ENCODE peak calls at places on chromosomes 11 and 22, in four cellular contexts. One of them, this sample, is unnamed.

GRCh38 chr11:125286486-125286885 is 121.9 kb downstream of the PKNOX2 start:
- DNase-seq in transverse colon: no peak
- DNase-seq in ovary: peak; percentile 46
- DNase-seq in sigmoid colon: no peak
- DNase-seq in this sample: no peak

GRCh38 chr22:20777420-20778177 is 3.7 kb downstream of the SERPIND1 start:
- DNase-seq in transverse colon: peak; percentile 16
- DNase-seq in ovary: no peak
- DNase-seq in sigmoid colon: no peak
- DNase-seq in this sample: no peak

GRCh38 chr11:69089258-69089657 is 40.5 kb downstream of the TPCN2 start:
- DNase-seq in transverse colon: no peak
- DNase-seq in ovary: no peak
- DNase-seq in sigmoid colon: peak; percentile 82
- DNase-seq in this sample: no peak

GRCh38 chr11:34625576-34625975 is 4.7 kb downstream of the EHF start:
- DNase-seq in transverse colon: no peak
- DNase-seq in ovary: no peak
- DNase-seq in sigmoid colon: no peak
- DNase-seq in this sample: no peak

GRCh38 chr22:46578251-46578823 is 40.9 kb upstream of the CELSR1 start:
- DNase-seq in transverse colon: no peak
- DNase-seq in ovary: no peak
- DNase-seq in sigmoid colon: peak; percentile 64
- DNase-seq in this sample: no peak

GRCh38 chr22:36073476-36073875 is 44.9 kb upstream of the RBFOX2 start:
- DNase-seq in transverse colon: no peak
- DNase-seq in ovary: no peak
- DNase-seq in sigmoid colon: peak; percentile 8
- DNase-seq in this sample: no peak

GRCh38 chr11:71135112-71135511 is 117.3 kb downstream of the SHANK2 start:
- DNase-seq in transverse colon: no peak
- DNase-seq in ovary: no peak
- DNase-seq in sigmoid colon: no peak
- DNase-seq in this sample: no peak

GRCh38 chr11:121487191-121487590 is 34.4 kb upstream of the SORL1-AS1 start:
- DNase-seq in transverse colon: no peak
- DNase-seq in ovary: no peak
- DNase-seq in sigmoid colon: no peak
- DNase-seq in this sample: no peak

GRCh38 chr11:16788141-16789060 is 50.0 kb downstream of the C11orf58 start:
- DNase-seq in transverse colon: peak; percentile 75
- DNase-seq in ovary: peak; percentile 63
- DNase-seq in sigmoid colon: peak; percentile 80
- DNase-seq in this sample: peak; percentile 41

GRCh38 chr11:6927030-6927617 is 898 bp downstream of the ZNF215 start:
- DNase-seq in transverse colon: peak; percentile 33
- DNase-seq in ovary: no peak
- DNase-seq in sigmoid colon: no peak
- DNase-seq in this sample: no peak

GRCh38 chr11:15493066-15493465 is 378.3 kb downstream of the INSC start:
- DNase-seq in transverse colon: no peak
- DNase-seq in ovary: no peak
- DNase-seq in sigmoid colon: no peak
- DNase-seq in this sample: no peak

GRCh38 chr22:36419177-36419911 is 31.6 kb upstream of the MYH9 start:
- DNase-seq in transverse colon: peak; percentile 67
- DNase-seq in ovary: peak; percentile 70
- DNase-seq in sigmoid colon: peak; percentile 81
- DNase-seq in this sample: peak; percentile 50

GRCh38 chr22:30680998-30681770 is 13.5 kb upstream of the OSBP2 start:
- DNase-seq in transverse colon: no peak
- DNase-seq in ovary: no peak
- DNase-seq in sigmoid colon: peak; percentile 72
- DNase-seq in this sample: no peak

GRCh38 chr11:33257897-33258630 is 883 bp downstream of the HIPK3 start:
- DNase-seq in transverse colon: peak; percentile 84
- DNase-seq in ovary: peak; percentile 95
- DNase-seq in sigmoid colon: peak; percentile 96
- DNase-seq in this sample: peak; percentile 83

GRCh38 chr11:33256031-33256807 is 962 bp upstream of the HIPK3 start:
- DNase-seq in transverse colon: no peak
- DNase-seq in ovary: no peak
- DNase-seq in sigmoid colon: no peak
- DNase-seq in this sample: no peak

GRCh38 chr11:33256808-33257159 is 397 bp upstream of the HIPK3 start:
- DNase-seq in transverse colon: no peak
- DNase-seq in ovary: no peak
- DNase-seq in sigmoid colon: no peak
- DNase-seq in this sample: no peak

GRCh38 chr11:33258631-33259184 is 1.5 kb downstream of the HIPK3 start:
- DNase-seq in transverse colon: no peak
- DNase-seq in ovary: no peak
- DNase-seq in sigmoid colon: peak; percentile 80
- DNase-seq in this sample: peak; percentile 45

GRCh38 chr11:33257160-33257896 is at the start of gene HIPK3:
- DNase-seq in transverse colon: peak; percentile 87
- DNase-seq in ovary: peak; percentile 85
- DNase-seq in sigmoid colon: peak; percentile 90
- DNase-seq in this sample: peak; percentile 66
- TF ChIP-seq EP300 in transverse colon: no peak
- TF ChIP-seq EP300 in ovary: no peak
- TF ChIP-seq EP300 in sigmoid colon: no peak
- TF ChIP-seq EP300 in this sample: peak; percentile 80

DNA sequence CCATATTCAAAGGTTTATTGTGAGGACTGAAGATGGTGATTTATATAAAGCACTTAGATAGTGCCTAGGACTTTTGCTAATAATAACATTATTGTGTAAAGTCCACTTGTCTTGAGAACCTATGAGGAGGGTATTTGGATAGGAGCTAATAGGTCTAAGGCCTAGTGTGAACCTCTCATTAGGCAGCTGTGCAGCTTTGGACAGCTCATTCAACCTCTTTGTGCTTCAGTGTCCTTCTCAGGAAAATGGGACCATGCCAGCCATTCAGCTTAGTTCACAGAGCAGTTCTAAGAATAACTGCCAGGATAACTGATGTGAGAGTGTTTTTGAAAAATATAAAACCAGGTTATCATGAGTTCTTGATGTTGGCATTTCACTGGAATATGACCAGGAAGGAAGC is 56.2 kb downstream of the NAV2 start:
- DNase-seq in transverse colon: no peak
- DNase-seq in ovary: no peak
- DNase-seq in sigmoid colon: no peak
- DNase-seq in this sample: no peak
- H3K27ac ChIP-seq in transverse colon: no peak overlapping the region
- H3K27ac ChIP-seq in ovary: no peak overlapping the region
- H3K27ac ChIP-seq in sigmoid colon: peak overlapping the region; percentile 51
- H3K27ac ChIP-seq in this sample: no peak overlapping the region

DNA sequence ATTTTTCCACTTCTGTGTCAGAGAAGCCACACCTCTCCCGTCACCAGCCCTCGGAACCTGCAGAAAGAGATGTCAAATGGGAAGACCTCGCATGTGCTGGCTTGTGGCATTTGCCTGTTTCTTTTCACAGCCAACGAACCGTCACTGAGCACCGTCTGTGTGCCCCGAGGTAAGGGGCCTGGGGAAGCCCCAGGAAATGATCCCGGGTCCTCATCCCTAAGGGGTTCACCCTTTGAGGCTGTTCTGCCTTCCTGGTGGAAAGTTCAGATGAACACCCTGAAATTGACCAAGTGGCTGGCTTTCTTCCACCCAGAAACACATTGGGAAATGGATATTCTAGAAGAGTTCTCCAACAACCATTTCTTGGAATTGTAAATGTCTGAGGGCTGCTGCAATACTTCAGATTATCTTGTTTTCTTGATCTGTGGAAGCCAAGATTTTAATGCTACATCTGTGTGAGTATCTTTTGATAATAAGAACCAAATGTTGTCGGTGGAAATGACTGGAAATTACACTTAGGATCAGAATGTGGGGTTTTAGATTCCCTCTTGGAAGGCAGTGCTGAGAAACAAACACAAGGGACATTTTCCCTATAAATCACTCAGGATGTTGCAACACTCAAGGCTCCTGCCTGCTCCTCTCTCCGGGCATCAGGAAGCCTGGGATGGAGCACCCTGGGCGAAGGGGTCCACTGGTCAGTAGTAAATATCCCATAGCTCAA is 37.6 kb downstream of the RIBC2 start:
- DNase-seq in transverse colon: no peak
- DNase-seq in ovary: no peak
- DNase-seq in sigmoid colon: peak; percentile 83
- DNase-seq in this sample: no peak
- TF ChIP-seq EP300 in transverse colon: no peak
- TF ChIP-seq EP300 in ovary: peak; percentile 87
- TF ChIP-seq EP300 in sigmoid colon: no peak
- TF ChIP-seq EP300 in this sample: peak; percentile 73

GRCh38 chr11:111391328-111392124 is 12.5 kb upstream of the POU2AF1 start:
- DNase-seq in transverse colon: no peak
- DNase-seq in ovary: no peak
- DNase-seq in sigmoid colon: no peak
- DNase-seq in this sample: no peak

GRCh38 chr11:111392552-111392951 is 13.5 kb upstream of the POU2AF1 start:
- DNase-seq in transverse colon: no peak
- DNase-seq in ovary: no peak
- DNase-seq in sigmoid colon: no peak
- DNase-seq in this sample: no peak

GRCh38 chr11:111393585-111393984 is 14.5 kb upstream of the POU2AF1 start:
- DNase-seq in transverse colon: no peak
- DNase-seq in ovary: no peak
- DNase-seq in sigmoid colon: no peak
- DNase-seq in this sample: no peak

GRCh38 chr11:111395081-111395480 is 16.0 kb upstream of the POU2AF1 start:
- DNase-seq in transverse colon: no peak
- DNase-seq in ovary: no peak
- DNase-seq in sigmoid colon: no peak
- DNase-seq in this sample: no peak

GRCh38 chr11:111393096-111393495 is 14.0 kb upstream of the POU2AF1 start:
- DNase-seq in transverse colon: no peak
- DNase-seq in ovary: no peak
- DNase-seq in sigmoid colon: no peak
- DNase-seq in this sample: no peak
- H3K27ac ChIP-seq in transverse colon: no peak overlapping the region
- H3K27ac ChIP-seq in ovary: no peak overlapping the region
- H3K27ac ChIP-seq in sigmoid colon: no peak overlapping the region
- H3K27ac ChIP-seq in this sample: no peak overlapping the region

DNA sequence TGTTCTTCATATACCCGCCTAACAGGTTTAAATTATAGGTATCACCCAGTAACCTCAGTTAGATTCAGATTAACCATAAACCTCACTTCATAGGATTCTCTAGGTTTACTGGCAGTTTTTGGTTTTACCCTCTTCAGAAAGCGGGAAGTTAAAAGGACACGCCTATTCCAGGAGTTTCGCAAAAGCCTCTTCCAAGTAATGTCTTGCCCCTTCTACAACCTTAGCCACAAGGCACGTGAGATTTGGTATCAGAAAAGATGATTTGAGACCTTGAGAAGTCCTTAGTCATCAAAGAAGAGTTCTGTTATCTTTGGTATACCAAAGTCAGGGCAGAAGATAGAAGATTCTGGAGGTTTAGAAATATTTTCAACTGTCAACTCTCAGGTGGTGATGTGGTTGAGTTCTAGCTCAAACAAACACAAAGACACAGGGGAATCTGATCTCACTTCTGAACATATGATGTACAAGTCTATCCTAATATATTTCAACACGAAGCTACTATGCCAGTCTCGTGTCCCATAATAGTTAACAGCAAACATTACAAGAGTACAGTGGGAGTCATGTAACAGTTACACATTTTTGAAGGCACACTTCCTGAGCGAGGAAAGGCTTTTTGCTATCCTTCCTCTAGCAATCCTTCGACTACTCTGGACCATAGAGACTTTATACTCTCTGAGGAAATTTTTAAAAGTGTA is 103.5 kb downstream of the USP35 start:
- DNase-seq in transverse colon: no peak
- DNase-seq in ovary: no peak
- DNase-seq in sigmoid colon: no peak
- DNase-seq in this sample: no peak
- TF ChIP-seq EP300 in transverse colon: no peak
- TF ChIP-seq EP300 in ovary: no peak
- TF ChIP-seq EP300 in sigmoid colon: no peak
- TF ChIP-seq EP300 in this sample: peak; percentile 59

DNA sequence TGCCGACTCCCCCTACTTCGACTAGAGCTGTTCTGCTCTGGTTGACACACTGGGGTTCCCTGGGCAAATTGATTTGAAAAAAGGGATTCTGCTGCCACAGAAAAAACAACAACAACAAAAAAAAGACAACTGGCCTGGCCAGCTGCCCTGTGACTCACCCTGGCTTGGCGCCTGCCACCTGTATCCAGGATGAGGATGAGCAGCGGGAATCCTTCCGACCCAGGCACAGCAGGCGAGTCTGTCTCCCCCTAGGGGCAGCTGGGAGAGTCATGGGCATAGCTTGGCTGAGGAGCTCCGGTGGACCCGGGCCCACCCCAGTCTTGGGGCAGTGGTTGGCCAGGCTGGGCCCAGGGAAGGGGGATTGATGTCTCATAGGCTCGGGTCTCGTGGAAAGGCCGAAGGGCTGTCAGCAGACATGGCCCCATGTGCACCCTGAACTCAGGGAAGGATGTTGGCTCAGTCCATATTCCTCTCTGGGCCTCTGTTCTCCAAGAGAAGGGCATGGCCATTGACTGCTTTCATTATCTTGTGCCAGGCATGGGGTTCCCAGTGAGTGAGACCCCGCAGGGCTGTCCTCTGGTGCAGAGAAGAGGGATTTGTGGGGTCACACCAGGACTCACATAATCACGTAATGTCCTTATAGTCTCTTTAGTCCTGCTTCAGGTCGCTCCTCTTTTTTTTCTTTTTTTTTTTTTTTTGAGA is 10.4 kb upstream of the SUN2 start:
- DNase-seq in transverse colon: peak; percentile 78
- DNase-seq in ovary: peak; percentile 64
- DNase-seq in sigmoid colon: peak; percentile 79
- DNase-seq in this sample: peak; percentile 23
- H3K27ac ChIP-seq in transverse colon: no peak overlapping the region
- H3K27ac ChIP-seq in ovary: no peak overlapping the region
- H3K27ac ChIP-seq in sigmoid colon: no peak overlapping the region
- H3K27ac ChIP-seq in this sample: no peak overlapping the region

GRCh38 chr11:13229675-13230359 is 47.8 kb upstream of the BMAL1 start:
- DNase-seq in transverse colon: no peak
- DNase-seq in ovary: no peak
- DNase-seq in sigmoid colon: no peak
- DNase-seq in this sample: no peak
- TF ChIP-seq EP300 in transverse colon: no peak
- TF ChIP-seq EP300 in ovary: no peak
- TF ChIP-seq EP300 in sigmoid colon: no peak
- TF ChIP-seq EP300 in this sample: no peak

GRCh38 chr22:41940853-41941765 is 5.8 kb downstream of the CENPM start:
- DNase-seq in transverse colon: peak; percentile 92
- DNase-seq in ovary: peak; percentile 83
- DNase-seq in sigmoid colon: peak; percentile 91
- DNase-seq in this sample: peak; percentile 92
- H3K27ac ChIP-seq in transverse colon: peak overlapping the region; percentile 94
- H3K27ac ChIP-seq in ovary: no peak overlapping the region
- H3K27ac ChIP-seq in sigmoid colon: peak overlapping the region; percentile 51
- H3K27ac ChIP-seq in this sample: peak overlapping the region; percentile 80